ENCODE peak calls at places on chromosome 1, in seven cellular contexts. One of them, this sample, is unnamed.

GRCh38 chr1:6373961-6374720 is 19.4 kb downstream of the ACOT7 start:
- DNase-seq in IMR-90: no peak
- DNase-seq in trophoblast cell: no peak
- DNase-seq in H9: no peak
- DNase-seq in mesendoderm: no peak
- DNase-seq in mesenchymal stem cell: no peak
- DNase-seq in H1: no peak
- DNase-seq in this sample: no peak

GRCh38 chr1:58597991-58598390 is 20.9 kb upstream of the TACSTD2 start:
- DNase-seq in IMR-90: no peak
- DNase-seq in trophoblast cell: no peak
- DNase-seq in H9: no peak
- DNase-seq in mesendoderm: no peak
- DNase-seq in mesenchymal stem cell: no peak
- DNase-seq in H1: no peak
- DNase-seq in this sample: no peak

GRCh38 chr1:102174259-102174863 is 177.6 kb upstream of the OLFM3 start:
- DNase-seq in IMR-90: no peak
- DNase-seq in trophoblast cell: no peak
- DNase-seq in H9: peak; percentile 44
- DNase-seq in mesendoderm: peak; percentile 63
- DNase-seq in mesenchymal stem cell: no peak
- DNase-seq in H1: peak; percentile 54
- DNase-seq in this sample: no peak

GRCh38 chr1:7225711-7226505 is 440.7 kb downstream of the CAMTA1 start:
- DNase-seq in IMR-90: no peak
- DNase-seq in trophoblast cell: no peak
- DNase-seq in H9: no peak
- DNase-seq in mesendoderm: no peak
- DNase-seq in mesenchymal stem cell: no peak
- DNase-seq in H1: no peak
- DNase-seq in this sample: no peak

GRCh38 chr1:41493117-41493536 is 8.6 kb upstream of the EDN2 start:
- DNase-seq in IMR-90: peak; percentile 95
- DNase-seq in trophoblast cell: no peak
- DNase-seq in H9: no peak
- DNase-seq in mesendoderm: no peak
- DNase-seq in mesenchymal stem cell: peak; percentile 96
- DNase-seq in H1: no peak
- DNase-seq in this sample: no peak

GRCh38 chr1:31961536-31961935 is 23.4 kb upstream of the PTP4A2 start:
- DNase-seq in IMR-90: no peak
- DNase-seq in trophoblast cell: no peak
- DNase-seq in H9: no peak
- DNase-seq in mesendoderm: no peak
- DNase-seq in mesenchymal stem cell: no peak
- DNase-seq in H1: no peak
- DNase-seq in this sample: no peak

GRCh38 chr1:53765656-53766055 is 26.7 kb upstream of the GLIS1 start:
- DNase-seq in IMR-90: peak; percentile 72
- DNase-seq in trophoblast cell: no peak
- DNase-seq in H9: no peak
- DNase-seq in mesendoderm: peak; percentile 37
- DNase-seq in mesenchymal stem cell: peak; percentile 75
- DNase-seq in H1: no peak
- DNase-seq in this sample: no peak

GRCh38 chr1:231558711-231559205 is 30.3 kb downstream of the TSNAX start:
- DNase-seq in IMR-90: no peak
- DNase-seq in trophoblast cell: no peak
- DNase-seq in H9: no peak
- DNase-seq in mesendoderm: no peak
- DNase-seq in mesenchymal stem cell: no peak
- DNase-seq in H1: no peak
- DNase-seq in this sample: no peak

GRCh38 chr1:16904560-16905111 is 8.9 kb downstream of the RNU1-2 start:
- DNase-seq in IMR-90: peak; percentile 100
- DNase-seq in trophoblast cell: peak; percentile 100
- DNase-seq in H9: peak; percentile 99
- DNase-seq in mesendoderm: peak; percentile 99
- DNase-seq in mesenchymal stem cell: peak; percentile 98
- DNase-seq in H1: peak; percentile 94
- DNase-seq in this sample: peak; percentile 93

GRCh38 chr1:84603941-84604830 is 29.9 kb upstream of the CTBS start:
- DNase-seq in IMR-90: peak; percentile 81
- DNase-seq in trophoblast cell: peak; percentile 66
- DNase-seq in H9: peak; percentile 69
- DNase-seq in mesendoderm: peak; percentile 59
- DNase-seq in mesenchymal stem cell: peak; percentile 77
- DNase-seq in H1: peak; percentile 60
- DNase-seq in this sample: no peak

GRCh38 chr1:9724706-9725476 is 73.4 kb downstream of the PIK3CD start:
- DNase-seq in IMR-90: peak; percentile 47
- DNase-seq in trophoblast cell: peak; percentile 61
- DNase-seq in H9: peak; percentile 89
- DNase-seq in mesendoderm: peak; percentile 82
- DNase-seq in mesenchymal stem cell: peak; percentile 57
- DNase-seq in H1: peak; percentile 88
- DNase-seq in this sample: no peak

GRCh38 chr1:11525151-11525505 is 46.2 kb downstream of the DISP3 start:
- DNase-seq in IMR-90: no peak
- DNase-seq in trophoblast cell: no peak
- DNase-seq in H9: no peak
- DNase-seq in mesendoderm: no peak
- DNase-seq in mesenchymal stem cell: no peak
- DNase-seq in H1: no peak
- DNase-seq in this sample: no peak

GRCh38 chr1:11523746-11524464 is 45.0 kb downstream of the DISP3 start:
- DNase-seq in IMR-90: no peak
- DNase-seq in trophoblast cell: no peak
- DNase-seq in H9: no peak
- DNase-seq in mesendoderm: no peak
- DNase-seq in mesenchymal stem cell: no peak
- DNase-seq in H1: no peak
- DNase-seq in this sample: no peak

GRCh38 chr1:11525516-11525915 is 46.6 kb downstream of the DISP3 start:
- DNase-seq in IMR-90: no peak
- DNase-seq in trophoblast cell: no peak
- DNase-seq in H9: no peak
- DNase-seq in mesendoderm: no peak
- DNase-seq in mesenchymal stem cell: no peak
- DNase-seq in H1: no peak
- DNase-seq in this sample: no peak

GRCh38 chr1:11523261-11523660 is 44.3 kb downstream of the DISP3 start:
- DNase-seq in IMR-90: no peak
- DNase-seq in trophoblast cell: no peak
- DNase-seq in H9: no peak
- DNase-seq in mesendoderm: no peak
- DNase-seq in mesenchymal stem cell: no peak
- DNase-seq in H1: no peak
- DNase-seq in this sample: no peak

GRCh38 chr1:11524465-11525150 is 45.7 kb downstream of the DISP3 start:
- DNase-seq in IMR-90: no peak
- DNase-seq in trophoblast cell: no peak
- DNase-seq in H9: no peak
- DNase-seq in mesendoderm: no peak
- DNase-seq in mesenchymal stem cell: no peak
- DNase-seq in H1: no peak
- DNase-seq in this sample: no peak
- H2BK120ac ChIP-seq in IMR-90: no peak overlapping the region
- H2BK120ac ChIP-seq in trophoblast cell: no peak overlapping the region
- H2BK120ac ChIP-seq in H9: no peak overlapping the region
- H2BK120ac ChIP-seq in mesendoderm: no peak overlapping the region
- H2BK120ac ChIP-seq in mesenchymal stem cell: no peak overlapping the region
- H2BK120ac ChIP-seq in H1: no peak overlapping the region
- H2BK120ac ChIP-seq in this sample: no peak overlapping the region

DNA sequence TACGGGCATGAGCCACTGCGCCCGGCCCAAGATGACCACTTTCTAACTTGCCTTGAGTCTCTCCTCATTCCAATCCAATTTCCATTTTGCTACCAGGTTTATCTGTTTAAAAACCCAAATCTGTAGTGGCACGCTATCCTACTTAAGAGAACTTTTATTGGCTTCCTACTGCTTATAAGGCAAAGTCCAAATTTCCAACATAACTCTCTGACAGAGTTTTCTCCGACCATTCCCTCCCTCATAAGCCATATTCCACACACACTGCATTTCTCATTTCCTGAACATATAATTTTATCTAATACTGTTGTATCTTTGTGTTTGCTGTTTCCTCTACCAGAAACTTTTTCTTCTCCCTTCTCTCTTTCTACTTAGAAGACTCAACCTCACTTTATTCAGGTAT is 15.2 kb downstream of the SF3A3 start:
- DNase-seq in IMR-90: no peak
- DNase-seq in trophoblast cell: no peak
- DNase-seq in H9: no peak
- DNase-seq in mesendoderm: no peak
- DNase-seq in mesenchymal stem cell: no peak
- DNase-seq in H1: no peak
- DNase-seq in this sample: no peak
- H2BK120ac ChIP-seq in IMR-90: no peak overlapping the region
- H2BK120ac ChIP-seq in trophoblast cell: no peak overlapping the region
- H2BK120ac ChIP-seq in H9: no peak overlapping the region
- H2BK120ac ChIP-seq in mesendoderm: no peak overlapping the region
- H2BK120ac ChIP-seq in mesenchymal stem cell: no peak overlapping the region
- H2BK120ac ChIP-seq in H1: no peak overlapping the region
- H2BK120ac ChIP-seq in this sample: no peak overlapping the region

GRCh38 chr1:235133086-235133485 is 4.4 kb upstream of the TOMM20 start:
- DNase-seq in IMR-90: no peak
- DNase-seq in trophoblast cell: no peak
- DNase-seq in H9: no peak
- DNase-seq in mesendoderm: no peak
- DNase-seq in mesenchymal stem cell: no peak
- DNase-seq in H1: peak; percentile 6
- DNase-seq in this sample: no peak
- H2BK120ac ChIP-seq in IMR-90: no peak overlapping the region
- H2BK120ac ChIP-seq in trophoblast cell: no peak overlapping the region
- H2BK120ac ChIP-seq in H9: no peak overlapping the region
- H2BK120ac ChIP-seq in mesendoderm: no peak overlapping the region
- H2BK120ac ChIP-seq in mesenchymal stem cell: no peak overlapping the region
- H2BK120ac ChIP-seq in H1: no peak overlapping the region
- H2BK120ac ChIP-seq in this sample: no peak overlapping the region

GRCh38 chr1:38456564-38456876 is 403.1 kb downstream of the RRAGC start:
- DNase-seq in IMR-90: no peak
- DNase-seq in trophoblast cell: no peak
- DNase-seq in H9: no peak
- DNase-seq in mesendoderm: no peak
- DNase-seq in mesenchymal stem cell: no peak
- DNase-seq in H1: no peak
- DNase-seq in this sample: no peak

GRCh38 chr1:38452246-38452645 is 405.7 kb upstream of the POU3F1 start:
- DNase-seq in IMR-90: no peak
- DNase-seq in trophoblast cell: no peak
- DNase-seq in H9: no peak
- DNase-seq in mesendoderm: no peak
- DNase-seq in mesenchymal stem cell: no peak
- DNase-seq in H1: peak; percentile 41
- DNase-seq in this sample: no peak

GRCh38 chr1:38454236-38454635 is 405.3 kb downstream of the RRAGC start:
- DNase-seq in IMR-90: no peak
- DNase-seq in trophoblast cell: no peak
- DNase-seq in H9: no peak
- DNase-seq in mesendoderm: peak; percentile 53
- DNase-seq in mesenchymal stem cell: no peak
- DNase-seq in H1: no peak
- DNase-seq in this sample: no peak

GRCh38 chr1:38455829-38456563 is 403.6 kb downstream of the RRAGC start:
- DNase-seq in IMR-90: no peak
- DNase-seq in trophoblast cell: no peak
- DNase-seq in H9: no peak
- DNase-seq in mesendoderm: no peak
- DNase-seq in mesenchymal stem cell: no peak
- DNase-seq in H1: no peak
- DNase-seq in this sample: no peak

GRCh38 chr1:38454749-38455441 is 404.7 kb downstream of the RRAGC start:
- DNase-seq in IMR-90: no peak
- DNase-seq in trophoblast cell: no peak
- DNase-seq in H9: no peak
- DNase-seq in mesendoderm: no peak
- DNase-seq in mesenchymal stem cell: no peak
- DNase-seq in H1: no peak
- DNase-seq in this sample: no peak
- H2BK120ac ChIP-seq in IMR-90: no peak overlapping the region
- H2BK120ac ChIP-seq in trophoblast cell: no peak overlapping the region
- H2BK120ac ChIP-seq in H9: no peak overlapping the region
- H2BK120ac ChIP-seq in mesendoderm: no peak overlapping the region
- H2BK120ac ChIP-seq in mesenchymal stem cell: no peak overlapping the region
- H2BK120ac ChIP-seq in H1: no peak overlapping the region
- H2BK120ac ChIP-seq in this sample: no peak overlapping the region

DNA sequence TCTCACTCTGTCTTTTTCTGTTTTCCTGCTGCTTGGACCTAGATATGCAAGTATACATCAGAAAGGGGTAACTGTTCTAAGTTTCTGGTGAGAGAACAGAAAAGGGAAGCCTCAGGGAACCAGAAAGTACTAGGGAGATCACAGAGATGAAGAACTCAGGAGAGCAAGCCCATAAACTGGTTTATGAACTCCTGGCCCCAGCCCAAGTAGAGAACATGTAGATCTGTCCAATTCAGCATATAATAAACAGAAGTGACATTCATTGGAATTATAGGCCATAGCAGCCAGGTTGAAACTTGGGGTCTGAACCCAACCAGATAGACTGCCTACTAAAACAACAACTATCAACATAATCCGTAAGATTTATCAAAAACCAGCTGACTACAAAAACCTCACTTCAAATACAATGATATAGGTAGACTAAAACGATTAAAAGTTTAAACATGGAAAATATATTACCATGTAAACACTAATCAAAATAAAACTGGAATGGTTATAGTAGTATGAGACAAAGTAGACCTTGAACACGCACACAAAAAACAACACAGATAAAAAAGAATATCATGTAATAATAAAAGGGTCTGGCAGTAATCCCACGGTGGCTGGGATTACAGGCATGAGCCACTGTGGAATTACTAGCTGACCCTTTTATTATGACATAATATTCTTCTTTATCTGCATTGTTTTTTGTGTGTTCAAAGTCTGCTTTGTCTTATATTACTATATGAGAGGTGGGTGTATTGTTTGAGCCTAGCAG is 65.0 kb downstream of the ZSWIM5 start:
- DNase-seq in IMR-90: no peak
- DNase-seq in trophoblast cell: no peak
- DNase-seq in H9: no peak
- DNase-seq in mesendoderm: no peak
- DNase-seq in mesenchymal stem cell: no peak
- DNase-seq in H1: no peak
- DNase-seq in this sample: no peak
- H2BK120ac ChIP-seq in IMR-90: no peak overlapping the region
- H2BK120ac ChIP-seq in trophoblast cell: no peak overlapping the region
- H2BK120ac ChIP-seq in H9: no peak overlapping the region
- H2BK120ac ChIP-seq in mesendoderm: no peak overlapping the region
- H2BK120ac ChIP-seq in mesenchymal stem cell: no peak overlapping the region
- H2BK120ac ChIP-seq in H1: no peak overlapping the region
- H2BK120ac ChIP-seq in this sample: no peak overlapping the region

GRCh38 chr1:77732090-77732489 is 27.6 kb downstream of the USP33 start:
- DNase-seq in IMR-90: no peak
- DNase-seq in trophoblast cell: no peak
- DNase-seq in H9: no peak
- DNase-seq in mesendoderm: no peak
- DNase-seq in mesenchymal stem cell: no peak
- DNase-seq in H1: no peak
- DNase-seq in this sample: no peak
- H2BK120ac ChIP-seq in IMR-90: no peak overlapping the region
- H2BK120ac ChIP-seq in trophoblast cell: no peak overlapping the region
- H2BK120ac ChIP-seq in H9: no peak overlapping the region
- H2BK120ac ChIP-seq in mesendoderm: no peak overlapping the region
- H2BK120ac ChIP-seq in mesenchymal stem cell: no peak overlapping the region
- H2BK120ac ChIP-seq in H1: no peak overlapping the region
- H2BK120ac ChIP-seq in this sample: no peak overlapping the region

This sample was measured in neuronal stem cell.